ENCODE peak calls at places on chromosomes 11 and 22, in five cellular contexts. One of them, this sample, is unnamed.

GRCh38 chr11:133810766-133811165 is 34.5 kb downstream of the SPATA19 start:
- DNase-seq in C1 segment of cervical spinal cord: no peak
- DNase-seq in activated T-helper 9 cell treated with anti-CD3 and anti-CD28 coated beads, Interleukin-2, amount 50 U/mL, for 16 hours: no peak
- DNase-seq in stomach: no peak
- DNase-seq in AG10803: no peak
- DNase-seq in this sample: no peak

GRCh38 chr22:19995611-19996339 is 20.8 kb downstream of the ARVCF start:
- DNase-seq in C1 segment of cervical spinal cord: no peak
- DNase-seq in activated T-helper 9 cell treated with anti-CD3 and anti-CD28 coated beads, Interleukin-2, amount 50 U/mL, for 16 hours: no peak
- DNase-seq in AG10803: peak
- DNase-seq in stomach: no peak
- DNase-seq in this sample: no peak

GRCh38 chr22:30582788-30583575 is 8.5 kb upstream of the GAL3ST1 start:
- DNase-seq in AG10803: no peak
- DNase-seq in activated T-helper 9 cell treated with anti-CD3 and anti-CD28 coated beads, Interleukin-2, amount 50 U/mL, for 16 hours: no peak
- DNase-seq in stomach: no peak
- DNase-seq in C1 segment of cervical spinal cord: peak
- DNase-seq in this sample: no peak

GRCh38 chr22:35882226-35883027 is 146.2 kb downstream of the RBFOX2 start:
- DNase-seq in C1 segment of cervical spinal cord: no peak
- DNase-seq in AG10803: peak
- DNase-seq in stomach: no peak
- DNase-seq in activated T-helper 9 cell treated with anti-CD3 and anti-CD28 coated beads, Interleukin-2, amount 50 U/mL, for 16 hours: no peak
- DNase-seq in this sample: no peak

GRCh38 chr11:96127596-96127959 is 203.7 kb upstream of the MTMR2 start:
- DNase-seq in activated T-helper 9 cell treated with anti-CD3 and anti-CD28 coated beads, Interleukin-2, amount 50 U/mL, for 16 hours: no peak
- DNase-seq in C1 segment of cervical spinal cord: no peak
- DNase-seq in AG10803: peak
- DNase-seq in stomach: no peak
- DNase-seq in this sample: no peak

GRCh38 chr22:28411125-28411524 is 268.5 kb downstream of the TTC28 start:
- DNase-seq in C1 segment of cervical spinal cord: no peak
- DNase-seq in AG10803: no peak
- DNase-seq in stomach: no peak
- DNase-seq in activated T-helper 9 cell treated with anti-CD3 and anti-CD28 coated beads, Interleukin-2, amount 50 U/mL, for 16 hours: no peak
- DNase-seq in this sample: no peak

GRCh38 chr11:113014731-113015455 is 53.7 kb downstream of the NCAM1 start:
- DNase-seq in activated T-helper 9 cell treated with anti-CD3 and anti-CD28 coated beads, Interleukin-2, amount 50 U/mL, for 16 hours: no peak
- DNase-seq in C1 segment of cervical spinal cord: no peak
- DNase-seq in stomach: peak
- DNase-seq in AG10803: peak
- DNase-seq in this sample: no peak

GRCh38 chr11:35146074-35146521 is 7.1 kb downstream of the CD44 start:
- DNase-seq in AG10803: no peak
- DNase-seq in activated T-helper 9 cell treated with anti-CD3 and anti-CD28 coated beads, Interleukin-2, amount 50 U/mL, for 16 hours: peak
- DNase-seq in stomach: no peak
- DNase-seq in C1 segment of cervical spinal cord: no peak
- DNase-seq in this sample: no peak

GRCh38 chr11:25733777-25734176 is 598.2 kb upstream of the ANO3 start:
- DNase-seq in activated T-helper 9 cell treated with anti-CD3 and anti-CD28 coated beads, Interleukin-2, amount 50 U/mL, for 16 hours: no peak
- DNase-seq in C1 segment of cervical spinal cord: no peak
- DNase-seq in AG10803: no peak
- DNase-seq in stomach: no peak
- DNase-seq in this sample: no peak